ENCODE peak calls at places on chromosomes 7 and 10, in five cellular contexts. One of them, this sample, is unnamed.

GRCh38 chr7:19177269-19177668 is 32.0 kb upstream of the FERD3L start:
- DNase-seq in mesothelial cell of epicardium: peak; percentile 38
- DNase-seq in astrocyte: no peak
- DNase-seq in fibroblast of the aortic adventitia: no peak
- DNase-seq in fibroblast of pulmonary artery: no peak
- DNase-seq in this sample: peak; percentile 18

GRCh38 chr7:90677742-90678439 is 81.8 kb downstream of the CDK14 start:
- DNase-seq in mesothelial cell of epicardium: no peak
- DNase-seq in fibroblast of pulmonary artery: no peak
- DNase-seq in astrocyte: no peak
- DNase-seq in fibroblast of the aortic adventitia: no peak
- DNase-seq in this sample: no peak

GRCh38 chr7:38296059-38296857 is 22.8 kb upstream of the TARP start:
- DNase-seq in fibroblast of pulmonary artery: no peak
- DNase-seq in astrocyte: no peak
- DNase-seq in fibroblast of the aortic adventitia: no peak
- DNase-seq in mesothelial cell of epicardium: no peak
- DNase-seq in this sample: no peak

GRCh38 chr7:134691820-134692705 is 45.4 kb downstream of the BPGM start:
- DNase-seq in astrocyte: peak; percentile 86
- DNase-seq in mesothelial cell of epicardium: peak; percentile 64
- DNase-seq in fibroblast of the aortic adventitia: peak; percentile 89
- DNase-seq in fibroblast of pulmonary artery: peak; percentile 62
- DNase-seq in this sample: peak; percentile 70

GRCh38 chr10:8054498-8055407 is at the start of gene GATA3:
- DNase-seq in fibroblast of the aortic adventitia: peak; percentile 27
- DNase-seq in fibroblast of pulmonary artery: peak; percentile 75
- DNase-seq in mesothelial cell of epicardium: peak; percentile 81
- DNase-seq in astrocyte: peak; percentile 68
- DNase-seq in this sample: peak; percentile 36

GRCh38 chr10:44857363-44858016 is 53.6 kb upstream of the TMEM72 start:
- DNase-seq in fibroblast of the aortic adventitia: peak; percentile 92
- DNase-seq in astrocyte: peak; percentile 97
- DNase-seq in mesothelial cell of epicardium: peak; percentile 77
- DNase-seq in fibroblast of pulmonary artery: peak; percentile 85
- DNase-seq in this sample: peak; percentile 74

GRCh38 chr7:38855389-38855788 is 53.6 kb downstream of the VPS41 start:
- DNase-seq in astrocyte: no peak
- DNase-seq in fibroblast of pulmonary artery: no peak
- DNase-seq in mesothelial cell of epicardium: no peak
- DNase-seq in fibroblast of the aortic adventitia: no peak
- DNase-seq in this sample: no peak

GRCh38 chr10:5971886-5972285 is 5.5 kb downstream of the IL15RA start:
- DNase-seq in fibroblast of the aortic adventitia: no peak
- DNase-seq in mesothelial cell of epicardium: peak; percentile 5
- DNase-seq in astrocyte: no peak
- DNase-seq in fibroblast of pulmonary artery: peak; percentile 19
- DNase-seq in this sample: peak; percentile 22

GRCh38 chr7:94250124-94250523 is 144.6 kb upstream of the COL1A2 start:
- DNase-seq in mesothelial cell of epicardium: no peak
- DNase-seq in fibroblast of pulmonary artery: no peak
- DNase-seq in astrocyte: peak; percentile 11
- DNase-seq in fibroblast of the aortic adventitia: no peak
- DNase-seq in this sample: no peak

GRCh38 chr7:127151379-127151778 is 101.4 kb downstream of the GRM8 start:
- DNase-seq in fibroblast of the aortic adventitia: no peak
- DNase-seq in fibroblast of pulmonary artery: no peak
- DNase-seq in astrocyte: no peak
- DNase-seq in mesothelial cell of epicardium: no peak
- DNase-seq in this sample: no peak

GRCh38 chr10:101214446-101215396 is 14.5 kb downstream of the LBX1 start:
- DNase-seq in fibroblast of the aortic adventitia: peak; percentile 43
- DNase-seq in mesothelial cell of epicardium: peak; percentile 87
- DNase-seq in astrocyte: no peak
- DNase-seq in fibroblast of pulmonary artery: peak; percentile 50
- DNase-seq in this sample: no peak

GRCh38 chr7:20642171-20642570 is 26.7 kb downstream of the ABCB5 start:
- DNase-seq in fibroblast of pulmonary artery: peak; percentile 10
- DNase-seq in fibroblast of the aortic adventitia: peak; percentile 39
- DNase-seq in astrocyte: peak; percentile 58
- DNase-seq in mesothelial cell of epicardium: no peak
- DNase-seq in this sample: peak; percentile 31

DNA sequence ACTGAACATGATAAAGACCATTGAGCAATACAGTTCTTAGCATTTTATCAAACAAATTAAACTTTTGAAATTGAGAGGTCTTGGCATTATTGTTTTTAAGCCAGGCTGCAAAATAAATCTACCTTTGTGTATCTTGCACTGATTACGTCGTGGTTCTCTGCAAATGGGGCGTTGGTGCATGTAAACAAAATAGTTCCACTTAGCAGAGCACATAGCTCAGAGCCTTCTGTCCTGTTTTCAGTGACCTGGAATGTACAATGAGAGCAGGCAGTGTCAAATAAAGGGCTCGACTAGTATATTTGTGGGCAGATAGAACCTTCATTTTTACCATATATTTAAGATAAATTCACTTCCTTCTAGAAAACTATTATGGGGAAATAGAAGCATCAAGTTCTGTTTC is 333.9 kb upstream of the SMIM30 start:
- DNase-seq in fibroblast of pulmonary artery: no peak
- DNase-seq in fibroblast of the aortic adventitia: no peak
- DNase-seq in mesothelial cell of epicardium: no peak
- DNase-seq in astrocyte: no peak
- DNase-seq in this sample: no peak
- TF ChIP-seq CTCF in fibroblast of pulmonary artery: no peak
- TF ChIP-seq CTCF in fibroblast of the aortic adventitia: no peak
- TF ChIP-seq CTCF in mesothelial cell of epicardium: no peak
- TF ChIP-seq CTCF in astrocyte: no peak
- TF ChIP-seq CTCF in this sample: no peak

GRCh38 chr7:99447943-99448342 is 9.2 kb downstream of the CPSF4 start:
- DNase-seq in mesothelial cell of epicardium: no peak
- DNase-seq in fibroblast of pulmonary artery: no peak
- DNase-seq in astrocyte: no peak
- DNase-seq in fibroblast of the aortic adventitia: no peak
- DNase-seq in this sample: no peak
- TF ChIP-seq CTCF in mesothelial cell of epicardium: no peak
- TF ChIP-seq CTCF in fibroblast of pulmonary artery: no peak
- TF ChIP-seq CTCF in astrocyte: no peak
- TF ChIP-seq CTCF in fibroblast of the aortic adventitia: peak; percentile 3
- TF ChIP-seq CTCF in this sample: peak; percentile 34

GRCh38 chr10:127353544-127353943 is 157.2 kb upstream of the INSYN2A start:
- DNase-seq in mesothelial cell of epicardium: no peak
- DNase-seq in fibroblast of the aortic adventitia: no peak
- DNase-seq in astrocyte: no peak
- DNase-seq in fibroblast of pulmonary artery: no peak
- DNase-seq in this sample: no peak

GRCh38 chr10:127354255-127354654 is 157.9 kb upstream of the INSYN2A start:
- DNase-seq in mesothelial cell of epicardium: no peak
- DNase-seq in astrocyte: no peak
- DNase-seq in fibroblast of the aortic adventitia: no peak
- DNase-seq in fibroblast of pulmonary artery: peak; percentile 18
- DNase-seq in this sample: no peak

GRCh38 chr10:127357265-127357664 is 160.9 kb upstream of the INSYN2A start:
- DNase-seq in fibroblast of pulmonary artery: no peak
- DNase-seq in astrocyte: no peak
- DNase-seq in mesothelial cell of epicardium: no peak
- DNase-seq in fibroblast of the aortic adventitia: no peak
- DNase-seq in this sample: no peak

GRCh38 chr10:127349737-127350136 is 153.3 kb upstream of the INSYN2A start:
- DNase-seq in fibroblast of the aortic adventitia: no peak
- DNase-seq in mesothelial cell of epicardium: no peak
- DNase-seq in astrocyte: no peak
- DNase-seq in fibroblast of pulmonary artery: peak; percentile 20
- DNase-seq in this sample: no peak

DNA sequence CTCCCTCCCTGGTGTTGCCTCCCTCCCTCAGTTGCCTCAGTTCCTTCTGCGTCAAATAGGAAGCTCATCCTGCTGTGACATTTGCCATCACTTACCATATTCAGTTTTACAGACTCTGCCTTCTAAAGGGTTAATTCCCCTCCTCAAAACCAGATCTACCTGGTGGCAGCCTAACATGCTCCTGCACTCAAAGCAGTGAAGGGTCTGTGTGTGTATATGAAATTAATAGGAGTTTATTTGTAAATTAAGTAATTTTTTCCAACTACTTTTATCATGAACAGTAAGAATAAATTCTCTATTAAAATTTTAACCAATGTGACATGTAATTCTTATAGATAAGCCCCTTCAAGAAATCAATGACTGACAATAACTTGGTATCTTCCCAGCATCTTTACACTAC is 158.6 kb upstream of the INSYN2A start:
- DNase-seq in astrocyte: no peak
- DNase-seq in fibroblast of pulmonary artery: peak; percentile 28
- DNase-seq in mesothelial cell of epicardium: no peak
- DNase-seq in fibroblast of the aortic adventitia: peak; percentile 11
- DNase-seq in this sample: no peak
- TF ChIP-seq CTCF in astrocyte: no peak
- TF ChIP-seq CTCF in fibroblast of pulmonary artery: peak; percentile 49
- TF ChIP-seq CTCF in mesothelial cell of epicardium: no peak
- TF ChIP-seq CTCF in fibroblast of the aortic adventitia: peak; percentile 21
- TF ChIP-seq CTCF in this sample: peak; percentile 49

DNA sequence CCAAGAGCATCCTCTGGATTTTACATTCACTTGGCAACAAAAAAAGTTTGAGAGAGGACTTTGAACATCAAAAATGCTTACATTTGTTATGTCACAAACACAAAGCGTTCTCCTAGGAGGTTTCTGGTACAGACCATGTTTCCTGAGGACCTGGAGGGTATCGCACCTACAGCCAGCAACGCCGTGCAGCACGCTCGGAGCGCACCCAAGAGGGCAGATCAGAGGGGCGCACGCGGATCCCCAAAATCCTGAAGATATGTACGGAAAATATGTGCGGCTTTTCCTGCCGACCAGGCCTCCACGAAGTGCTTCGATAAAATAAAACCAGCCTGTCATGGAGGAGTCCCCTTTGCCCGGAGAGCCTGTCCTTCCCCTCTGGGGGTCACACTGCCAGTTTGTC is 454.9 kb downstream of the DNAJB6 start:
- DNase-seq in fibroblast of the aortic adventitia: no peak
- DNase-seq in fibroblast of pulmonary artery: no peak
- DNase-seq in astrocyte: no peak
- DNase-seq in mesothelial cell of epicardium: no peak
- DNase-seq in this sample: no peak
- TF ChIP-seq CTCF in fibroblast of the aortic adventitia: no peak
- TF ChIP-seq CTCF in fibroblast of pulmonary artery: no peak
- TF ChIP-seq CTCF in astrocyte: no peak
- TF ChIP-seq CTCF in mesothelial cell of epicardium: no peak
- TF ChIP-seq CTCF in this sample: no peak

GRCh38 chr7:34425194-34425593 is 232.8 kb upstream of the NPSR1 start:
- DNase-seq in fibroblast of pulmonary artery: no peak
- DNase-seq in fibroblast of the aortic adventitia: no peak
- DNase-seq in astrocyte: no peak
- DNase-seq in mesothelial cell of epicardium: no peak
- DNase-seq in this sample: no peak

GRCh38 chr7:34425631-34426384 is 232.2 kb upstream of the NPSR1 start:
- DNase-seq in astrocyte: no peak
- DNase-seq in fibroblast of the aortic adventitia: no peak
- DNase-seq in mesothelial cell of epicardium: no peak
- DNase-seq in fibroblast of pulmonary artery: peak; percentile 45
- DNase-seq in this sample: peak; percentile 3

GRCh38 chr7:34430456-34430855 is 227.6 kb upstream of the NPSR1 start:
- DNase-seq in mesothelial cell of epicardium: no peak
- DNase-seq in astrocyte: peak; percentile 67
- DNase-seq in fibroblast of pulmonary artery: peak; percentile 95
- DNase-seq in fibroblast of the aortic adventitia: peak; percentile 85
- DNase-seq in this sample: peak; percentile 84
- TF ChIP-seq CTCF in mesothelial cell of epicardium: no peak
- TF ChIP-seq CTCF in astrocyte: peak; percentile 52
- TF ChIP-seq CTCF in fibroblast of pulmonary artery: peak; percentile 76
- TF ChIP-seq CTCF in fibroblast of the aortic adventitia: peak; percentile 54
- TF ChIP-seq CTCF in this sample: peak; percentile 66

DNA sequence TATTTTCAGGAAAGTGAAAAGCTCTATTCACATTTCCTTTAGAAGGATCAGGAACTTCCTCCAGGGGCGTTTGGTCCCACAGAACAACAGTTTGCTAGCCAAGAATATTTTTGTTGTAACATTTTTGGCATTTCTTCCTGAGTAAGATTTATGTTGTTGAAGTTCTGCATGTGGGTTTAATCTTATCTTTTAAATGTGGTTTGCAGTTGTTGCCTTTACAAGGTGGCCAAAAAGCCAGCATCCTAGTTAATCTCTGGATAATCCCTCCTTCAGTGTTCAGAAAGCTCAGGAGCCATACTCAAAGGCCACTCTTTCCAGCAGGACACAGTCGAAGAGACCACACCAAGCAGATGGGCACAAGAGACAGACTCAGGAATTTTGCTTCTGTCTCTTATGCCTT is 30.0 kb downstream of the SLC26A4 start:
- DNase-seq in mesothelial cell of epicardium: no peak
- DNase-seq in fibroblast of the aortic adventitia: peak; percentile 92
- DNase-seq in astrocyte: peak; percentile 85
- DNase-seq in fibroblast of pulmonary artery: peak; percentile 74
- DNase-seq in this sample: peak; percentile 59
- TF ChIP-seq CTCF in mesothelial cell of epicardium: no peak
- TF ChIP-seq CTCF in fibroblast of the aortic adventitia: peak; percentile 50
- TF ChIP-seq CTCF in astrocyte: no peak
- TF ChIP-seq CTCF in fibroblast of pulmonary artery: peak; percentile 24
- TF ChIP-seq CTCF in this sample: peak; percentile 20

GRCh38 chr10:113285291-113285690 is 267.6 kb upstream of the HABP2 start:
- DNase-seq in fibroblast of the aortic adventitia: no peak
- DNase-seq in mesothelial cell of epicardium: no peak
- DNase-seq in fibroblast of pulmonary artery: no peak
- DNase-seq in astrocyte: no peak
- DNase-seq in this sample: peak; percentile 47

GRCh38 chr10:113279262-113279661 is 273.6 kb upstream of the HABP2 start:
- DNase-seq in fibroblast of pulmonary artery: no peak
- DNase-seq in astrocyte: no peak
- DNase-seq in mesothelial cell of epicardium: no peak
- DNase-seq in fibroblast of the aortic adventitia: no peak
- DNase-seq in this sample: no peak

GRCh38 chr10:113284635-113285034 is 268.2 kb upstream of the HABP2 start:
- DNase-seq in mesothelial cell of epicardium: no peak
- DNase-seq in fibroblast of pulmonary artery: no peak
- DNase-seq in fibroblast of the aortic adventitia: no peak
- DNase-seq in astrocyte: no peak
- DNase-seq in this sample: no peak

GRCh38 chr10:113287592-113287991 is 265.3 kb upstream of the HABP2 start:
- DNase-seq in astrocyte: no peak
- DNase-seq in mesothelial cell of epicardium: no peak
- DNase-seq in fibroblast of pulmonary artery: no peak
- DNase-seq in fibroblast of the aortic adventitia: no peak
- DNase-seq in this sample: no peak

DNA sequence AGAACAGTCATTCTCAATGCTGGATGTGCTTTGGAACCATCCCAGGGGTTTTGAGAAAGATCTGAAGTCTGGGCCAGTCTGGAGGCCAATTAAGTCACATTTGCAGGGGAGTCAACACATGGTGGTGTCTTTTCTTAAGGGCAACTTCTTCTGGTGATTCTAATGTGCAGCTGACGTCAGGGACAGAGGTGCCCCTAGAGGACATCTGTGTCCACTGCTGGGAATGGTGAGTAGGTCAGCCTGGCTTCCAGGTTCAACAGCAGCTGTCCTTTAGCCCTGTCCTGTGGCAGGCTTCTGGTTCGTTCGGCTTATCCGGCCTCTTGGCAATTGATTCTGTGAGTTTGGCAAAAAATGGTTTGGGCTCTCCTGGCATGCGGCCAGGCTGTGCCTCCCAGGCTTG is 269.7 kb upstream of the HABP2 start:
- DNase-seq in fibroblast of pulmonary artery: no peak
- DNase-seq in mesothelial cell of epicardium: no peak
- DNase-seq in fibroblast of the aortic adventitia: no peak
- DNase-seq in astrocyte: no peak
- DNase-seq in this sample: no peak
- TF ChIP-seq CTCF in fibroblast of pulmonary artery: no peak
- TF ChIP-seq CTCF in mesothelial cell of epicardium: no peak
- TF ChIP-seq CTCF in fibroblast of the aortic adventitia: no peak
- TF ChIP-seq CTCF in astrocyte: no peak
- TF ChIP-seq CTCF in this sample: no peak

This sample was measured in AG10803.